ENCODE peak calls at places on chromosome 20, in seven cellular contexts. R is amniotic stem cell, K is left ventricle myocardium inferior, T is mammary epithelial cell, E is hepatocyte, F is posterior vena cava, V is posterior cingulate gyrus. D is an unnamed sample.

GRCh38 chr20:21396045-21396893 is 1.1 kb downstream of the NKX2-4 start:
- DNase-seq in R (no peak), K (no peak), T (peak), E (peak), F (no peak), V (peak), D (no peak)

GRCh38 chr20:18628330-18628941 is 40.6 kb downstream of the DTD1 start:
- DNase-seq in R (no peak), K (no peak), T (peak), E (peak), F (no peak), V (no peak), D (no peak)

GRCh38 chr20:2005831-2006426 is 12.1 kb upstream of the PDYN start:
- DNase-seq in R (peak), K (peak), T (peak), E (peak), F (peak), V (peak), D (peak)

GRCh38 chr20:19302714-19303113 is 90.3 kb downstream of the SLC24A3 start:
- DNase-seq in R (no peak), K (no peak), T (no peak), E (no peak), F (no peak), V (no peak), D (no peak)

GRCh38 chr20:1002682-1003561 is 811 bp upstream of the RSPO4 start:
- DNase-seq in R (no peak), K (no peak), T (no peak), E (no peak), F (peak), V (no peak), D (no peak)

GRCh38 chr20:20665933-20666332 is 46.5 kb downstream of the RALGAPA2 start:
- DNase-seq in R (no peak), K (no peak), T (no peak), E (no peak), F (no peak), V (no peak), D (no peak)

GRCh38 chr20:13231031-13231752 is 10.1 kb downstream of the ISM1 start:
- DNase-seq in R (no peak), K (no peak), T (peak), E (no peak), F (no peak), V (no peak), D (no peak)

GRCh38 chr20:4638826-4639225 is 82.9 kb upstream of the PRND start:
- DNase-seq in R (no peak), K (no peak), T (peak), E (no peak), F (no peak), V (no peak), D (no peak)

GRCh38 chr20:6122873-6123649 is at the start of gene FERMT1:
- DNase-seq in R (no peak), K (peak), T (peak), E (peak), F (no peak), V (peak), D (peak)

GRCh38 chr20:63738687-63739128 is 868 bp upstream of the SLC2A4RG start:
- DNase-seq in R (no peak), K (peak), T (no peak), E (peak), F (no peak), V (no peak), D (peak)

GRCh38 chr20:32062776-32063170 is 10.7 kb downstream of the HCK start:
- DNase-seq in R (no peak), K (peak), T (no peak), E (no peak), F (peak), V (no peak), D (peak)

GRCh38 chr20:32976746-32977145 is 27.5 kb downstream of the SUN5 start:
- DNase-seq in R (no peak), K (no peak), T (no peak), E (no peak), F (peak), V (no peak), D (no peak)

GRCh38 chr20:45781391-45781931 is 10.2 kb downstream of the WFDC3 start:
- DNase-seq in R (peak), K (no peak), T (peak), E (peak), F (peak), V (no peak), D (no peak)

GRCh38 chr20:50338479-50339195 is 148.0 kb downstream of the CEBPB start:
- DNase-seq in R (no peak), K (no peak), T (no peak), E (no peak), F (peak), V (no peak), D (no peak)

GRCh38 chr20:22353586-22353985 is 230.8 kb downstream of the FOXA2 start:
- DNase-seq in R (no peak), K (no peak), T (peak), E (no peak), F (no peak), V (no peak), D (no peak)

GRCh38 chr20:41133709-41134361 is 3.5 kb upstream of the PLCG1 start:
- DNase-seq in R (no peak), K (no peak), T (peak), E (no peak), F (no peak), V (no peak), D (no peak)

GRCh38 chr20:36808317-36809257 is 35.0 kb upstream of the DSN1 start:
- DNase-seq in R (no peak), K (peak), T (peak), E (peak), F (peak), V (peak), D (peak)

GRCh38 chr20:5933802-5934436 is 16.4 kb downstream of the TRMT6 start:
- DNase-seq in R (no peak), K (no peak), T (no peak), E (no peak), F (no peak), V (no peak), D (no peak)

GRCh38 chr20:7656662-7657061 is 283.6 kb downstream of the HAO1 start:
- DNase-seq in R (no peak), K (no peak), T (no peak), E (no peak), F (no peak), V (no peak), D (no peak)

GRCh38 chr20:17481661-17482060 is 49.5 kb downstream of the BFSP1 start:
- DNase-seq in R (no peak), K (no peak), T (no peak), E (no peak), F (no peak), V (no peak), D (no peak)

GRCh38 chr20:5222919-5223634 is 93.7 kb downstream of the PROKR2 start:
- DNase-seq in R (peak), K (peak), T (peak), E (peak), F (no peak), V (peak), D (peak)

GRCh38 chr20:7151666-7152065 is 384.2 kb downstream of the BMP2 start:
- DNase-seq in R (no peak), K (no peak), T (peak), E (no peak), F (no peak), V (no peak), D (no peak)

GRCh38 chr20:916125-916799 is at the start of gene ANGPT4:
- DNase-seq in R (no peak), K (no peak), T (no peak), E (no peak), F (peak), V (no peak), D (no peak)

GRCh38 chr20:51531141-51531710 is 11.3 kb downstream of the NFATC2 start:
- DNase-seq in R (no peak), K (no peak), T (peak), E (no peak), F (no peak), V (no peak), D (no peak)

GRCh38 chr20:39810269-39810668 is 848.1 kb downstream of the DHX35 start:
- DNase-seq in R (no peak), K (no peak), T (no peak), E (no peak), F (no peak), V (no peak), D (no peak)

GRCh38 chr20:9179193-9179802 is 110.4 kb downstream of the PLCB4 start:
- DNase-seq in R (no peak), K (no peak), T (peak), E (no peak), F (no peak), V (no peak), D (no peak)

GRCh38 chr20:62392077-62392418 is 5.1 kb downstream of the RPS21 start:
- DNase-seq in R (no peak), K (no peak), T (no peak), E (no peak), F (no peak), V (no peak), D (no peak)

GRCh38 chr20:11447371-11448100 is 470.2 kb upstream of the BTBD3 start:
- DNase-seq in R (no peak), K (no peak), T (no peak), E (no peak), F (no peak), V (no peak), D (no peak)

GRCh38 chr20:61832181-61832580 is 233.5 kb downstream of the TAF4 start:
- DNase-seq in R (no peak), K (no peak), T (peak), E (no peak), F (no peak), V (no peak), D (no peak)

GRCh38 chr20:46099491-46100287 is 9.9 kb upstream of the NCOA5 start:
- DNase-seq in R (no peak), K (peak), T (peak), E (no peak), F (no peak), V (no peak), D (no peak)

GRCh38 chr20:62711703-62712101 is 3.1 kb downstream of the NTSR1 start:
- DNase-seq in R (no peak), K (no peak), T (no peak), E (no peak), F (no peak), V (no peak), D (no peak)

GRCh38 chr20:47349365-47350180 is 6.9 kb downstream of the ZMYND8 start:
- DNase-seq in R (no peak), K (no peak), T (no peak), E (no peak), F (no peak), V (no peak), D (no peak)

GRCh38 chr20:46058656-46059281 is 29.8 kb downstream of the SLC12A5 start:
- DNase-seq in R (no peak), K (no peak), T (no peak), E (peak), F (no peak), V (no peak), D (no peak)

GRCh38 chr20:33731693-33732165 is at the start of gene ZNF341:
- DNase-seq in R (peak), K (peak), T (peak), E (peak), F (peak), V (peak), D (peak)

GRCh38 chr20:64155258-64156135 is 8.8 kb upstream of the MYT1 start:
- DNase-seq in R (no peak), K (no peak), T (no peak), E (no peak), F (no peak), V (no peak), D (no peak)

GRCh38 chr20:46998497-46999190 is 104.0 kb downstream of the EYA2 start:
- DNase-seq in R (no peak), K (no peak), T (no peak), E (peak), F (no peak), V (no peak), D (no peak)

GRCh38 chr20:64106435-64106961 is 867 bp downstream of the NPBWR2 start:
- DNase-seq in R (no peak), K (peak), T (no peak), E (no peak), F (peak), V (no peak), D (no peak)